ENCODE peak calls at places on chromosomes 5 and 9, in five cellular contexts. One of them, this sample, is unnamed.

GRCh38 chr5:105952875-105953274 is 1717.9 kb downstream of the EFNA5 start:
- DNase-seq in tibial artery: no peak
- DNase-seq in epithelial cell of esophagus: peak
- DNase-seq in cardiac fibroblast: peak
- DNase-seq in BE2C: peak
- DNase-seq in this sample: no peak

GRCh38 chr9:98501776-98502175 is 207.0 kb downstream of the GABBR2 start:
- DNase-seq in tibial artery: no peak
- DNase-seq in epithelial cell of esophagus: no peak
- DNase-seq in cardiac fibroblast: no peak
- DNase-seq in BE2C: no peak
- DNase-seq in this sample: no peak

GRCh38 chr5:344668-345067 is 23.2 kb downstream of the AHRR start:
- DNase-seq in tibial artery: no peak
- DNase-seq in epithelial cell of esophagus: no peak
- DNase-seq in cardiac fibroblast: no peak
- DNase-seq in BE2C: no peak
- DNase-seq in this sample: no peak

GRCh38 chr5:112419050-112419595 is at the start of gene EPB41L4A:
- DNase-seq in tibial artery: peak
- DNase-seq in epithelial cell of esophagus: peak
- DNase-seq in cardiac fibroblast: peak
- DNase-seq in BE2C: peak
- DNase-seq in this sample: peak

GRCh38 chr5:16773990-16774389 is 157.2 kb upstream of the RETREG1 start:
- DNase-seq in tibial artery: no peak
- DNase-seq in epithelial cell of esophagus: no peak
- DNase-seq in cardiac fibroblast: peak
- DNase-seq in BE2C: no peak
- DNase-seq in this sample: no peak

GRCh38 chr9:4793412-4794005 is 765 bp downstream of the RCL1 start:
- DNase-seq in tibial artery: no peak
- DNase-seq in epithelial cell of esophagus: no peak
- DNase-seq in cardiac fibroblast: no peak
- DNase-seq in BE2C: no peak
- DNase-seq in this sample: no peak

GRCh38 chr5:151622367-151623097 is 31.4 kb upstream of the FAT2 start:
- DNase-seq in tibial artery: no peak
- DNase-seq in epithelial cell of esophagus: peak
- DNase-seq in cardiac fibroblast: no peak
- DNase-seq in BE2C: no peak
- DNase-seq in this sample: no peak

GRCh38 chr5:56839062-56839461 is 23.7 kb downstream of the MAP3K1 start:
- DNase-seq in tibial artery: no peak
- DNase-seq in epithelial cell of esophagus: no peak
- DNase-seq in cardiac fibroblast: no peak
- DNase-seq in BE2C: no peak
- DNase-seq in this sample: no peak

GRCh38 chr5:167614294-167615104 is 676.9 kb upstream of the WWC1 start:
- DNase-seq in tibial artery: no peak
- DNase-seq in epithelial cell of esophagus: no peak
- DNase-seq in cardiac fibroblast: no peak
- DNase-seq in BE2C: no peak
- DNase-seq in this sample: no peak

GRCh38 chr5:2038337-2039179 is 155.8 kb upstream of the IRX4 start:
- DNase-seq in tibial artery: no peak
- DNase-seq in epithelial cell of esophagus: peak
- DNase-seq in cardiac fibroblast: peak
- DNase-seq in BE2C: peak
- DNase-seq in this sample: peak

GRCh38 chr9:81804306-81804705 is 115.0 kb upstream of the TLE1 start:
- DNase-seq in tibial artery: no peak
- DNase-seq in epithelial cell of esophagus: no peak
- DNase-seq in cardiac fibroblast: no peak
- DNase-seq in BE2C: no peak
- DNase-seq in this sample: no peak

GRCh38 chr5:167759411-167759821 is 532.0 kb upstream of the WWC1 start:
- DNase-seq in tibial artery: no peak
- DNase-seq in epithelial cell of esophagus: peak
- DNase-seq in cardiac fibroblast: peak
- DNase-seq in BE2C: no peak
- DNase-seq in this sample: no peak

GRCh38 chr9:13956107-13956506 is 357.8 kb downstream of the NFIB start:
- DNase-seq in tibial artery: no peak
- DNase-seq in epithelial cell of esophagus: no peak
- DNase-seq in cardiac fibroblast: no peak
- DNase-seq in BE2C: no peak
- DNase-seq in this sample: no peak

GRCh38 chr9:109512170-109512756 is 14.2 kb upstream of the PTPN3 start:
- DNase-seq in tibial artery: no peak
- DNase-seq in epithelial cell of esophagus: peak
- DNase-seq in cardiac fibroblast: no peak
- DNase-seq in BE2C: no peak
- DNase-seq in this sample: no peak

GRCh38 chr5:90014420-90014819 is 395.1 kb downstream of the CETN3 start:
- DNase-seq in tibial artery: no peak
- DNase-seq in epithelial cell of esophagus: no peak
- DNase-seq in cardiac fibroblast: no peak
- DNase-seq in BE2C: no peak
- DNase-seq in this sample: no peak

GRCh38 chr9:38339087-38339486 is 53.4 kb upstream of the ALDH1B1 start:
- DNase-seq in tibial artery: no peak
- DNase-seq in epithelial cell of esophagus: peak
- DNase-seq in cardiac fibroblast: peak
- DNase-seq in BE2C: no peak
- DNase-seq in this sample: no peak

GRCh38 chr5:25255128-25255527 is 610.4 kb upstream of the CDH10 start:
- DNase-seq in tibial artery: no peak
- DNase-seq in epithelial cell of esophagus: no peak
- DNase-seq in cardiac fibroblast: no peak
- DNase-seq in BE2C: no peak
- DNase-seq in this sample: no peak

GRCh38 chr9:78592866-78593265 is 295.9 kb downstream of the PSAT1 start:
- DNase-seq in tibial artery: no peak
- DNase-seq in epithelial cell of esophagus: peak
- DNase-seq in cardiac fibroblast: peak
- DNase-seq in BE2C: no peak
- DNase-seq in this sample: no peak

GRCh38 chr5:157476699-157477408 is 16.8 kb downstream of the NIPAL4 start:
- DNase-seq in tibial artery: no peak
- DNase-seq in epithelial cell of esophagus: peak
- DNase-seq in cardiac fibroblast: peak
- DNase-seq in BE2C: peak
- DNase-seq in this sample: no peak

GRCh38 chr9:70760228-70760627 is 345.8 kb upstream of the KLF9 start:
- DNase-seq in tibial artery: no peak
- DNase-seq in epithelial cell of esophagus: no peak
- DNase-seq in cardiac fibroblast: no peak
- DNase-seq in BE2C: no peak
- DNase-seq in this sample: no peak

GRCh38 chr5:142542906-142543305 is 143.0 kb downstream of the FGF1 start:
- DNase-seq in tibial artery: no peak
- DNase-seq in epithelial cell of esophagus: no peak
- DNase-seq in cardiac fibroblast: peak
- DNase-seq in BE2C: no peak
- DNase-seq in this sample: no peak

GRCh38 chr5:138629383-138629782 is 54.2 kb upstream of the HSPA9 start:
- DNase-seq in tibial artery: no peak
- DNase-seq in epithelial cell of esophagus: no peak
- DNase-seq in cardiac fibroblast: no peak
- DNase-seq in BE2C: no peak
- DNase-seq in this sample: no peak

GRCh38 chr5:146630467-146630866 is 114.5 kb upstream of the GPR151 start:
- DNase-seq in tibial artery: no peak
- DNase-seq in epithelial cell of esophagus: no peak
- DNase-seq in cardiac fibroblast: no peak
- DNase-seq in BE2C: no peak
- DNase-seq in this sample: no peak

GRCh38 chr5:141814064-141814982 is 63.9 kb downstream of the PCDH1 start:
- DNase-seq in tibial artery: no peak
- DNase-seq in epithelial cell of esophagus: peak
- DNase-seq in cardiac fibroblast: peak
- DNase-seq in BE2C: peak
- DNase-seq in this sample: no peak

GRCh38 chr9:35801328-35802128 is 10.1 kb downstream of the NPR2 start:
- DNase-seq in tibial artery: no peak
- DNase-seq in epithelial cell of esophagus: no peak
- DNase-seq in cardiac fibroblast: no peak
- DNase-seq in BE2C: no peak
- DNase-seq in this sample: no peak

GRCh38 chr5:154761062-154761740 is 6.0 kb downstream of the LARP1 start:
- DNase-seq in tibial artery: no peak
- DNase-seq in epithelial cell of esophagus: no peak
- DNase-seq in cardiac fibroblast: no peak
- DNase-seq in BE2C: no peak
- DNase-seq in this sample: no peak

GRCh38 chr5:140150201-140150600 is 24.5 kb downstream of the IGIP start:
- DNase-seq in tibial artery: peak
- DNase-seq in epithelial cell of esophagus: no peak
- DNase-seq in cardiac fibroblast: no peak
- DNase-seq in BE2C: no peak
- DNase-seq in this sample: no peak

GRCh38 chr5:14265574-14265973 is 122.4 kb downstream of the TRIO start:
- DNase-seq in tibial artery: no peak
- DNase-seq in epithelial cell of esophagus: peak
- DNase-seq in cardiac fibroblast: peak
- DNase-seq in BE2C: no peak
- DNase-seq in this sample: no peak

GRCh38 chr9:87676976-87677775 is 48.7 kb upstream of the CTSL start:
- DNase-seq in tibial artery: peak
- DNase-seq in epithelial cell of esophagus: no peak
- DNase-seq in cardiac fibroblast: peak
- DNase-seq in BE2C: no peak
- DNase-seq in this sample: no peak

GRCh38 chr9:4238522-4238921 is 61.3 kb downstream of the GLIS3 start:
- DNase-seq in tibial artery: no peak
- DNase-seq in epithelial cell of esophagus: peak
- DNase-seq in cardiac fibroblast: peak
- DNase-seq in BE2C: no peak
- DNase-seq in this sample: no peak

GRCh38 chr5:32450952-32451351 is 6.4 kb upstream of the ZFR start:
- DNase-seq in tibial artery: no peak
- DNase-seq in epithelial cell of esophagus: peak
- DNase-seq in cardiac fibroblast: no peak
- DNase-seq in BE2C: no peak
- DNase-seq in this sample: no peak

GRCh38 chr5:94017579-94017978 is 276.2 kb upstream of the POU5F2 start:
- DNase-seq in tibial artery: no peak
- DNase-seq in epithelial cell of esophagus: peak
- DNase-seq in cardiac fibroblast: peak
- DNase-seq in BE2C: no peak
- DNase-seq in this sample: no peak

GRCh38 chr9:7936201-7936600 is 136.6 kb upstream of the DMAC1 start:
- DNase-seq in tibial artery: no peak
- DNase-seq in epithelial cell of esophagus: no peak
- DNase-seq in cardiac fibroblast: no peak
- DNase-seq in BE2C: no peak
- DNase-seq in this sample: no peak

GRCh38 chr5:151238303-151238741 is 14.4 kb upstream of the CCDC69 start:
- DNase-seq in tibial artery: peak
- DNase-seq in epithelial cell of esophagus: no peak
- DNase-seq in cardiac fibroblast: no peak
- DNase-seq in BE2C: no peak
- DNase-seq in this sample: no peak

GRCh38 chr5:61333351-61334223 is 1.5 kb downstream of the ZSWIM6 start:
- DNase-seq in tibial artery: peak
- DNase-seq in epithelial cell of esophagus: peak
- DNase-seq in cardiac fibroblast: peak
- DNase-seq in BE2C: peak
- DNase-seq in this sample: peak

GRCh38 chr5:142544946-142545652 is 140.8 kb downstream of the FGF1 start:
- DNase-seq in tibial artery: no peak
- DNase-seq in epithelial cell of esophagus: no peak
- DNase-seq in cardiac fibroblast: peak
- DNase-seq in BE2C: no peak
- DNase-seq in this sample: no peak

GRCh38 chr5:5619546-5619945 is 197.1 kb downstream of the ICE1 start:
- DNase-seq in tibial artery: no peak
- DNase-seq in epithelial cell of esophagus: no peak
- DNase-seq in cardiac fibroblast: no peak
- DNase-seq in BE2C: no peak
- DNase-seq in this sample: no peak

GRCh38 chr9:77021289-77021927 is 2.0 kb downstream of the FOXB2 start:
- DNase-seq in tibial artery: no peak
- DNase-seq in epithelial cell of esophagus: no peak
- DNase-seq in cardiac fibroblast: peak
- DNase-seq in BE2C: no peak
- DNase-seq in this sample: no peak

GRCh38 chr5:145479271-145479670 is 355.9 kb downstream of the PRELID2 start:
- DNase-seq in tibial artery: no peak
- DNase-seq in epithelial cell of esophagus: peak
- DNase-seq in cardiac fibroblast: peak
- DNase-seq in BE2C: no peak
- DNase-seq in this sample: no peak

GRCh38 chr5:19795218-19795617 is 192.8 kb downstream of the CDH18 start:
- DNase-seq in tibial artery: no peak
- DNase-seq in epithelial cell of esophagus: peak
- DNase-seq in cardiac fibroblast: peak
- DNase-seq in BE2C: peak
- DNase-seq in this sample: no peak
- TF ChIP-seq CTCF in tibial artery: no peak
- TF ChIP-seq CTCF in epithelial cell of esophagus: peak
- TF ChIP-seq CTCF in cardiac fibroblast: peak
- TF ChIP-seq CTCF in BE2C: peak
- TF ChIP-seq CTCF in this sample: no peak

DNA sequence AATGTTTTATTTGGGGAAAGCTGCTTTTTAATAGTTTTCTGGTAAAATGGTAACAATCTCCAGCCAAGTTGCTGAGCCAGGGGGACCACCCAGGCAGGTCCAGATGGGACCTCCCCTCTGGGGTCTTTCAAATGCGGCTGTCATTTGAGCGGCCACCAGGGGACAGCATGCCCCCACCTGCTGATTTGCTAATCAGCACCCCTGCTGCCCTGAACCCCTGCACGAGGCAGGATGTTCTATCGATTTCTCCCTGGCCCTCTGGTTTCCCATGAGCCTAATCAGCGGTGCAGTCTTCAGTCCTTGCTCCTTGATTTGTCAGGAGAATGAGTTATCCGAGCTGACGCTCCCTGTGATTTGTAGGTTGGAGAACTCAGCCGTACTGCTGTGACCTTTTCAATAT is 247.0 kb downstream of the FSTL4 start:
- DNase-seq in tibial artery: no peak
- DNase-seq in epithelial cell of esophagus: no peak
- DNase-seq in cardiac fibroblast: no peak
- DNase-seq in BE2C: peak
- DNase-seq in this sample: no peak
- TF ChIP-seq CTCF in tibial artery: peak
- TF ChIP-seq CTCF in epithelial cell of esophagus: peak
- TF ChIP-seq CTCF in cardiac fibroblast: peak
- TF ChIP-seq CTCF in BE2C: peak
- TF ChIP-seq CTCF in this sample: no peak

GRCh38 chr5:174409070-174409469 is 315.3 kb upstream of the MSX2 start:
- DNase-seq in tibial artery: no peak
- DNase-seq in epithelial cell of esophagus: no peak
- DNase-seq in cardiac fibroblast: no peak
- DNase-seq in BE2C: no peak
- DNase-seq in this sample: no peak
- TF ChIP-seq CTCF in tibial artery: no peak
- TF ChIP-seq CTCF in epithelial cell of esophagus: no peak
- TF ChIP-seq CTCF in cardiac fibroblast: no peak
- TF ChIP-seq CTCF in BE2C: peak
- TF ChIP-seq CTCF in this sample: no peak

GRCh38 chr9:137968235-137968634 is 90.7 kb downstream of the CACNA1B start:
- DNase-seq in tibial artery: peak
- DNase-seq in epithelial cell of esophagus: no peak
- DNase-seq in cardiac fibroblast: no peak
- DNase-seq in BE2C: no peak
- DNase-seq in this sample: peak
- TF ChIP-seq CTCF in tibial artery: no peak
- TF ChIP-seq CTCF in epithelial cell of esophagus: no peak
- TF ChIP-seq CTCF in cardiac fibroblast: no peak
- TF ChIP-seq CTCF in BE2C: peak
- TF ChIP-seq CTCF in this sample: no peak